ENCODE peak calls at places on chromosome 12, in six cellular contexts. X is left ventricle myocardium inferior, W is OCI-LY7, P is upper lobe of left lung, N is WERI-Rb-1, R is mammary epithelial cell. O is an unnamed sample.

GRCh38 chr12:89461649-89462612 is 62.7 kb downstream of the GALNT4 start:
- DNase-seq in X (no peak), W (peak; percentile 67), P (no peak), N (no peak), R (peak; percentile 71), O (no peak)

GRCh38 chr12:120649442-120650248 is 9.2 kb downstream of the CABP1 start:
- DNase-seq in X (peak; percentile 36), W (no peak), P (no peak), N (peak; percentile 60), R (no peak), O (no peak)

GRCh38 chr12:115710104-115710564 is 567.4 kb downstream of the MED13L start:
- DNase-seq in X (peak; percentile 34), W (no peak), P (no peak), N (no peak), R (peak; percentile 21), O (peak; percentile 89)

GRCh38 chr12:19695244-19696098 is 256.2 kb downstream of the AEBP2 start:
- DNase-seq in X (no peak), W (no peak), P (no peak), N (no peak), R (no peak), O (no peak)

GRCh38 chr12:105574056-105574715 is 243.7 kb downstream of the C12orf75 start:
- DNase-seq in X (no peak), W (no peak), P (no peak), N (no peak), R (peak; percentile 64), O (no peak)

GRCh38 chr12:52258335-52258901 is 16.0 kb upstream of the KRT86 start:
- DNase-seq in X (no peak), W (no peak), P (peak; percentile 89), N (peak; percentile 21), R (no peak), O (no peak)

GRCh38 chr12:103839103-103839502 is 1.9 kb downstream of the NT5DC3 start:
- DNase-seq in X (no peak), W (no peak), P (no peak), N (no peak), R (no peak), O (no peak)

GRCh38 chr12:124588689-124589318 is 21.4 kb upstream of the NCOR2 start:
- DNase-seq in X (peak; percentile 66), W (no peak), P (no peak), N (no peak), R (peak; percentile 51), O (no peak)

GRCh38 chr12:18895946-18896345 is 158.0 kb downstream of the CAPZA3 start:
- DNase-seq in X (peak; percentile 77), W (no peak), P (peak; percentile 6), N (peak; percentile 91), R (no peak), O (no peak)

GRCh38 chr12:52147367-52147972 is 44.3 kb downstream of the KRT80 start:
- DNase-seq in X (peak; percentile 85), W (no peak), P (peak; percentile 93), N (no peak), R (peak; percentile 99), O (peak; percentile 98)

GRCh38 chr12:125310461-125310860 is 245.2 kb downstream of the AACS start:
- DNase-seq in X (no peak), W (no peak), P (no peak), N (no peak), R (no peak), O (no peak)

GRCh38 chr12:1505576-1505975 is 88.8 kb downstream of the FBXL14 start:
- DNase-seq in X (no peak), W (no peak), P (no peak), N (no peak), R (no peak), O (no peak)

GRCh38 chr12:63351370-63351769 is 200.4 kb upstream of the AVPR1A start:
- DNase-seq in X (no peak), W (no peak), P (no peak), N (no peak), R (no peak), O (no peak)

GRCh38 chr12:49874142-49874897 is 29.4 kb downstream of the FAIM2 start:
- DNase-seq in X (no peak), W (no peak), P (no peak), N (no peak), R (no peak), O (no peak)

DNA sequence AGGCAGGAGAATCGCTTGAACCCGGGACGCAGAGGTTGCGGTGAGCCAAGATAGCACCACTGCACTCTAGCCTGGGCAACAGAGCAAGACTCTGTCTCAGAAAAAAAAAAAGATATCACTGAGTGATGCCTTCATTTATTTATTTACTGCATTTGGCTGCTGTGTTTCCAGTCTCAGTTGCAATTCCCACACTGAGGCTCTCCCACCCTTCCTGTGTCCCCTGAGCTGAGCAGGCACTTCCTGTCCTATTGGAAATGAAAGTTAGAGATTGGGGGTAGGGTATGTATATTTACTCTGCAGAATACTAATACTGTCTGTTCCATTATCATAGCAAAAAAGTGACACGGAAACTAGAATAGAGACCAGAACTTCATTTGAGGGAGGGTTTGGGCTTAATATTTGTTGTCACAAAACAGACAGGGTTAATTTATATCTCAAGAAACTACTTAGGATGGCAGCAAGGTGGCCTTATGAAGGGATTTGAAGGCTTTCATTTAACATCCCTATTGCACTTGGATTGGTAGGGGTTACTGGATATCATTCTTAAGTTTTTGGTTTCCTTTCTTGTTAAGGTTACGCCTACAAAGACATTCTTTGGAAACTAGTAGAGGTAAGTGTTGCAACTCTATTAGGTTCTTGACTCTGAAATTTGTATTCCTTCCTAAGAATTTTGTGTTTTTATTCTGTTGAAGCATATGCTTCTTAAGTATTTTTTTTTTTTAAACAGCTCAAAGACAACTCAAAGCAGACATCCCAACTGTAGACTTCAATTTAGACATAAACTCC is 1.4 kb upstream of the RBMS2 start:
- DNase-seq in X (no peak), W (no peak), P (no peak), N (no peak), R (no peak), O (no peak)
- H3K4me3 ChIP-seq in X (peak overlapping the region; percentile 69), W (no peak overlapping the region), P (peak overlapping the region; percentile 61), N (no peak overlapping the region), R (peak overlapping the region; percentile 10), O (peak overlapping the region; percentile 34)

DNA sequence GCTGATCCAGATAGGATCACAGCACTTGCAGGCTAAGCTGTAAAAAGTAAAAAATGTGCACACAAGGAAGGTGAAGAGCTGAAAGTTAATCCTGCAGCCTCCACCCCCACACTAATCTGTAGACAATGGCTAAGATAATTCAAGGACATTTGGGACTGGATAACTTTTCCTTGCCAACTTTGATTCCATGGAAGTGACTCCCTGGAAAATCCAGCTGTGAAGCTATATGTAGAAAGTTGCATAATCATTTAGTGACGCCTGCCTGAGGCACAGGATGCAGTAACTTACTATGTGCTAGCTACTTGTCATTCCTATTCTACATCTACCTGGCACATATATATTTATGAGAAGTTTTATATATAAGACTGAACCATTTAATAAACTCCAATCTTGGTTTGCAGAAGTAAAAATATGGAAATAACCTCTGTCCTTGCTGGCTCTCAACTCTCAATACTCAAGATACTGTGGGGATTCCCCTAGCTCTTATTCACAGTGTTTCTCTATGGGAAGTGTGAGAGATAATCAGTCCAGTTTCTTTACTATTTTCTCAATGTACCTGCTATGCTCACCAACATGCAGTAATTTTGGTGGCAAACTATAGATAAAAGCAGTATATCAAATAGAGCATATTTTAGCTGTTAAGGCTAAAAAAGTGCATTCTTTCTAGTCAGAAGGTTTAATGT is 14.8 kb downstream of the LDHB start:
- DNase-seq in X (no peak), W (no peak), P (no peak), N (peak; percentile 45), R (peak; percentile 7), O (no peak)
- H3K9me3 ChIP-seq in X (no peaks in the 10 kb centered on the region), W (no peaks in the 10 kb centered on the region), P (no peaks in the 10 kb centered on the region), N (no peaks in the 10 kb centered on the region), R (no peaks in the 10 kb centered on the region), O (no peaks in the 10 kb centered on the region)

GRCh38 chr12:113587720-113588119 is 116.0 kb upstream of the LHX5 start:
- DNase-seq in X (no peak), W (no peak), P (no peak), N (peak; percentile 73), R (no peak), O (no peak)

GRCh38 chr12:113589437-113589836 is 117.8 kb upstream of the LHX5 start:
- DNase-seq in X (no peak), W (no peak), P (no peak), N (no peak), R (no peak), O (no peak)

GRCh38 chr12:113594967-113595366 is 123.3 kb upstream of the LHX5 start:
- DNase-seq in X (no peak), W (no peak), P (no peak), N (no peak), R (no peak), O (no peak)

GRCh38 chr12:113586461-113586860 is 114.8 kb upstream of the LHX5 start:
- DNase-seq in X (no peak), W (no peak), P (no peak), N (no peak), R (no peak), O (no peak)

GRCh38 chr12:113591480-113591971 is 119.9 kb upstream of the LHX5 start:
- DNase-seq in X (no peak), W (no peak), P (peak; percentile 86), N (peak; percentile 92), R (no peak), O (no peak)
- H3K4me3 ChIP-seq in X (peak overlapping the region; percentile 24), W (no peak overlapping the region), P (peak overlapping the region; percentile 27), N (peak overlapping the region; percentile 53), R (no peak overlapping the region), O (no peak overlapping the region)

GRCh38 chr12:34215893-34216285 is 193.6 kb downstream of the ALG10 start:
- DNase-seq in X (no peak), W (no peak), P (no peak), N (no peak), R (no peak), O (peak; percentile 77)

GRCh38 chr12:34215213-34215892 is 193.1 kb downstream of the ALG10 start:
- DNase-seq in X (no peak), W (no peak), P (no peak), N (no peak), R (no peak), O (no peak)

GRCh38 chr12:34217660-34218059 is 195.4 kb downstream of the ALG10 start:
- DNase-seq in X (no peak), W (no peak), P (no peak), N (no peak), R (no peak), O (peak; percentile 55)

GRCh38 chr12:34219046-34219770 is 196.9 kb downstream of the ALG10 start:
- DNase-seq in X (no peak), W (no peak), P (peak; percentile 79), N (no peak), R (no peak), O (no peak)

GRCh38 chr12:34218193-34219045 is 196.1 kb downstream of the ALG10 start:
- DNase-seq in X (peak; percentile 44), W (peak; percentile 47), P (peak; percentile 87), N (peak; percentile 51), R (peak; percentile 50), O (peak; percentile 82)
- H3K9me3 ChIP-seq in X (no peaks in the 10 kb centered on the region), W (no peaks in the 10 kb centered on the region), P (no peaks in the 10 kb centered on the region), N (no peaks in the 10 kb centered on the region), R (peaks cover 4% of the 10 kb centered on the region), O (no peaks in the 10 kb centered on the region)